ENCODE peak calls at places on chromosomes 12 and 14, in nine cellular contexts. B is heart left ventricle, E is esophagus squamous epithelium, C is ovary, L is right lobe of liver, A is IMR-90, R is stomach, F is A549, K is Peyer's patch. Z is an unnamed sample. For H3K9me3, the result is how much of the 10 kb centered on the place peaks cover.

GRCh38 chr12:104710940-104711725 is 247.0 kb downstream of the SLC41A2 start:
- DNase-seq in B (no peak), E (no peak), C (no peak), L (no peak), A (peak), R (no peak), F (no peak), K (no peak), Z (no peak)

GRCh38 chr12:131151558-131152345 is 198.0 kb downstream of the ADGRD1 start:
- DNase-seq in B (no peak), E (no peak), C (no peak), L (no peak), A (no peak), R (no peak), F (no peak), K (no peak), Z (no peak)

GRCh38 chr12:128694445-128694844 is 129.3 kb downstream of the SLC15A4 start:
- DNase-seq in B (no peak), E (no peak), C (no peak), L (no peak), A (no peak), R (no peak), F (no peak), K (no peak), Z (no peak)

GRCh38 chr12:109743076-109743910 is 29.7 kb downstream of the FAM222A start:
- DNase-seq in B (peak), E (no peak), C (peak), L (peak), A (no peak), R (peak), F (no peak), K (peak), Z (no peak)

GRCh38 chr12:100468126-100468525 is 5.5 kb upstream of the NR1H4 start:
- DNase-seq in B (no peak), E (no peak), C (no peak), L (no peak), A (no peak), R (no peak), F (no peak), K (no peak), Z (no peak)

GRCh38 chr14:22096511-22096890 is 422.9 kb upstream of the OR4E1 start:
- DNase-seq in B (no peak), E (no peak), C (no peak), L (no peak), A (no peak), R (no peak), F (no peak), K (no peak), Z (no peak)

GRCh38 chr14:76768201-76768656 is 7.0 kb downstream of the VASH1 start:
- DNase-seq in B (peak), E (no peak), C (no peak), L (no peak), A (no peak), R (peak), F (no peak), K (peak), Z (no peak)

GRCh38 chr12:5456906-5457305 is 25.0 kb downstream of the NTF3 start:
- DNase-seq in B (no peak), E (no peak), C (no peak), L (no peak), A (peak), R (no peak), F (no peak), K (no peak), Z (no peak)

GRCh38 chr14:94646481-94646880 is 34.3 kb downstream of the SERPINA3 start:
- DNase-seq in B (no peak), E (no peak), C (no peak), L (peak), A (peak), R (no peak), F (no peak), K (no peak), Z (no peak)

GRCh38 chr14:92846162-92846897 is 52.2 kb downstream of the GOLGA5 start:
- DNase-seq in B (no peak), E (no peak), C (no peak), L (no peak), A (peak), R (no peak), F (peak), K (no peak), Z (no peak)

GRCh38 chr14:91170504-91171121 is 56.7 kb downstream of the DGLUCY start:
- DNase-seq in B (no peak), E (no peak), C (no peak), L (peak), A (peak), R (peak), F (no peak), K (no peak), Z (peak)

GRCh38 chr12:56115329-56115728 is 1.1 kb upstream of the RPL41 start:
- DNase-seq in B (no peak), E (no peak), C (peak), L (no peak), A (peak), R (no peak), F (peak), K (no peak), Z (peak)

GRCh38 chr12:6799147-6799546 is 9.8 kb downstream of the CD4 start:
- DNase-seq in B (no peak), E (no peak), C (no peak), L (no peak), A (no peak), R (no peak), F (no peak), K (no peak), Z (no peak)

GRCh38 chr12:25384038-25384953 is 133.6 kb upstream of the KRAS start:
- DNase-seq in B (no peak), E (no peak), C (no peak), L (no peak), A (peak), R (no peak), F (peak), K (no peak), Z (no peak)

GRCh38 chr12:105457026-105457425 is 126.5 kb downstream of the C12orf75 start:
- DNase-seq in B (no peak), E (no peak), C (no peak), L (no peak), A (peak), R (no peak), F (no peak), K (no peak), Z (no peak)

GRCh38 chr14:64060648-64061096 is 207.9 kb downstream of the SYNE2 start:
- DNase-seq in B (no peak), E (no peak), C (no peak), L (peak), A (no peak), R (no peak), F (peak), K (peak), Z (peak)

GRCh38 chr14:76955575-76956252 is 72.8 kb downstream of the IRF2BPL start:
- DNase-seq in B (no peak), E (no peak), C (no peak), L (no peak), A (peak), R (no peak), F (peak), K (peak), Z (peak)

GRCh38 chr14:101827286-101827685 is 65.8 kb downstream of the PPP2R5C start:
- DNase-seq in B (no peak), E (no peak), C (no peak), L (no peak), A (no peak), R (no peak), F (no peak), K (no peak), Z (no peak)

GRCh38 chr12:57750561-57751431 is 1.3 kb downstream of the CDK4 start:
- DNase-seq in B (no peak), E (no peak), C (no peak), L (no peak), A (peak), R (no peak), F (no peak), K (no peak), Z (no peak)
- TF ChIP-seq POLR2A in B (no peak), E (no peak), C (no peak), L (no peak), A (no peak), R (no peak), F (no peak), K (no peak), Z (no peak)

DNA sequence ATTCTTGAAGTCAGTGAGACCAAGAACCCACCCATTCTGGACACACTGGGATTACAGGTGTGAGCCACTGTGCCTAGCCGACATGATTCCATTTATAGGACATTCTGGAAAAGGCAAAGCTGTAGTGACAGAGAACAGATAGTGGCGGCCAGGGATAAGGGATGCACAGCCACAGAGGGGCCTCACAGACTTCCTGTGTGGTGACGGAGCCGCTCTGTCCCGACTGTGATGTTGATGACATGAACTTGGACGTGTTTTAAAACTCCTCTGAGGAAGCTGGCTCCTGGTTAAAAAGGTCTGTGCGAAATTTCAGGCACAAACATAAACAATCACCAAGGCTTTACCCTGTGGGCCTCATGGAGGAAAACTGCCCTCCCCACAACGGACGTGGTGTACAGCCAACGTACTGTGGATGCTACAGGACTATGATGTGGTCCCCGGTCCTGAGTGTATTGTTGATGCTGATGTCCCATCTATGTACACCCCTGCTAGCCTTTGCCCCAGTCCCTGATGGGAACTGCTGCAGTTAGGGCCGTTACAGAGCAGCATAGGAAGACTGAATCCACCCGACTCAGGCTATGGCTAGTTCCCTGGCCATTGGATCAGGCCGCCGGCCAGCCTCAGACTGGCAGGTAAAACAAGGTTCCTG is 15.9 kb downstream of the ZNF605 start:
- DNase-seq in B (no peak), E (no peak), C (no peak), L (no peak), A (no peak), R (no peak), F (no peak), K (no peak), Z (peak)
- H3K9me3 ChIP-seq in B (half or more), E (half or more), C (under half), L (under half), A (half or more), R (half or more), F (half or more), K (under half), Z (under half)

GRCh38 chr12:108596854-108597558 is 878 bp downstream of the TMEM119 start:
- DNase-seq in B (no peak), E (no peak), C (no peak), L (no peak), A (no peak), R (no peak), F (no peak), K (no peak), Z (no peak)

GRCh38 chr12:108594323-108594903 is 3.5 kb downstream of the TMEM119 start:
- DNase-seq in B (no peak), E (no peak), C (no peak), L (no peak), A (no peak), R (no peak), F (no peak), K (no peak), Z (no peak)

GRCh38 chr12:108597559-108598471 is at the start of gene TMEM119:
- DNase-seq in B (peak), E (no peak), C (no peak), L (no peak), A (peak), R (no peak), F (no peak), K (no peak), Z (peak)

GRCh38 chr12:108595711-108596647 is 1.9 kb downstream of the TMEM119 start:
- DNase-seq in B (no peak), E (no peak), C (no peak), L (no peak), A (no peak), R (no peak), F (no peak), K (no peak), Z (no peak)

DNA sequence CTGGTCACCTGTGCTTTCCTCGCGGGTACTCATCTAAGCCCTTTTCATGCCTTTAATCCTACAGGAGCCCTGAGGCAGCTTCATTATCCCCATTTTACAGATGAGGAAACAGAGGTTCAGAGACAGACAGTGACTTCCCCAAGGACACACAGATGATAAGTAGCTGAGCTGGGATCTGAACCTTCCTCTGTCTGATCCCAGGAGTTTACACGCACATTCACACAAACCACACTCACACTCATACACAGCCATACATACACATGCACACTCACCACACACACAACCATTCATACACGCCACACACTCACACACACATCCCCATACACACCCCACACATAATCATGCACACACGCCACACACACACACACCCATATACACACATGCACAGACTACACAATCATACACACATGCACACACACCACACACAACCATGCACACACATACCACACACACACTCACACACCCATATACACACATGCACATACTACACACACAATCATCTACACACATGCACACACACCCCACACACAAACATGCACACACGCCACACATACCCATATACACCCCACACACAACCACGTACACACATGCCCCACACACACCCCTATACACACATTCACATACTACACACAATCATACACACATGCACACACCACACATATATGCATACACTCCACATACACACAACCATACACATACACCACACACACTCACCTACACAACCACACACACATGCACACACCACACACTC is 2.7 kb downstream of the TMEM119 start:
- DNase-seq in B (no peak), E (no peak), C (no peak), L (no peak), A (no peak), R (no peak), F (no peak), K (no peak), Z (no peak)
- H3K4me3 ChIP-seq in B (no peak), E (no peak), C (no peak), L (no peak), A (no peak), R (no peak), F (no peak), K (no peak), Z (no peak)

GRCh38 chr14:49999826-50000214 is 106.9 kb downstream of the ARF6 start:
- DNase-seq in B (no peak), E (no peak), C (no peak), L (no peak), A (no peak), R (no peak), F (no peak), K (no peak), Z (no peak)

GRCh38 chr14:50001146-50001998 is 108.5 kb downstream of the ARF6 start:
- DNase-seq in B (no peak), E (no peak), C (no peak), L (peak), A (peak), R (peak), F (peak), K (peak), Z (no peak)

GRCh38 chr14:50000215-50001145 is 107.6 kb downstream of the ARF6 start:
- DNase-seq in B (peak), E (no peak), C (peak), L (peak), A (peak), R (peak), F (peak), K (peak), Z (peak)

GRCh38 chr14:49997991-49998390 is 105.1 kb downstream of the ARF6 start:
- DNase-seq in B (no peak), E (no peak), C (no peak), L (no peak), A (no peak), R (no peak), F (no peak), K (no peak), Z (no peak)

GRCh38 chr14:49999216-49999761 is 106.4 kb downstream of the ARF6 start:
- DNase-seq in B (peak), E (peak), C (peak), L (peak), A (peak), R (peak), F (peak), K (peak), Z (peak)
- TF ChIP-seq POLR2A in B (peak), E (peak), C (no peak), L (peak), A (peak), R (no peak), F (no peak), K (peak), Z (peak)